ENCODE peak calls at places on chromosomes 2 and 18, in ten cellular contexts. I, U, Y, H, W, O, R, M, C and S are unnamed samples.

GRCh38 chr2:113175101-113175628 is 1.4 kb downstream of the PSD4 start:
- DNase-seq in I (peak; percentile 90), R (no peak), O (no peak), W (no peak), M (no peak), Y (no peak), C (peak; percentile 64), H (no peak), U (no peak), S (no peak)

GRCh38 chr2:218743072-218743471 is 32.4 kb downstream of the TTLL4 start:
- DNase-seq in M (no peak), R (no peak), U (no peak), C (no peak), Y (no peak), W (no peak), H (no peak), O (no peak), I (no peak), S (no peak)

GRCh38 chr2:46985512-46985911 is 69.9 kb upstream of the MCFD2 start:
- DNase-seq in U (no peak), R (peak; percentile 67), H (no peak), O (no peak), C (no peak), I (no peak), M (no peak), W (peak; percentile 74), Y (no peak), S (no peak)

GRCh38 chr18:28816155-28816554 is 639.2 kb upstream of the CDH2 start:
- DNase-seq in R (no peak), M (no peak), I (no peak), H (no peak), O (no peak), W (no peak), C (no peak), Y (no peak), U (no peak), S (no peak)

GRCh38 chr2:25380586-25381360 is 39.0 kb upstream of the DNMT3A start:
- DNase-seq in O (no peak), U (no peak), I (peak; percentile 49), R (no peak), C (no peak), Y (no peak), W (no peak), H (no peak), M (no peak), S (no peak)

GRCh38 chr2:216004408-216005283 is 8.7 kb downstream of the MREG start:
- DNase-seq in C (no peak), R (no peak), M (no peak), U (no peak), W (no peak), H (no peak), Y (no peak), I (no peak), O (no peak), S (no peak)

GRCh38 chr18:48792611-48793368 is 158.0 kb downstream of the SMAD7 start:
- DNase-seq in O (no peak), C (no peak), M (no peak), U (no peak), I (no peak), R (no peak), W (no peak), Y (no peak), H (no peak), S (no peak)

GRCh38 chr2:180618570-180618969 is 361.8 kb upstream of the UBE2E3 start:
- DNase-seq in U (no peak), I (no peak), Y (no peak), C (no peak), O (no peak), H (no peak), M (no peak), W (peak; percentile 32), R (peak; percentile 48), S (no peak)

GRCh38 chr2:60553992-60554648 is 666 bp upstream of the BCL11A start:
- DNase-seq in M (peak; percentile 26), C (peak; percentile 2), U (no peak), Y (no peak), W (no peak), R (peak; percentile 39), O (no peak), H (no peak), I (peak; percentile 69), S (no peak)

GRCh38 chr2:122034797-122035196 is 279.3 kb downstream of the TSN start:
- DNase-seq in R (no peak), W (no peak), U (no peak), M (no peak), H (no peak), O (no peak), C (no peak), Y (no peak), I (no peak), S (no peak)

GRCh38 chr2:176552456-176553135 is 283.4 kb downstream of the MTX2 start:
- DNase-seq in M (no peak), U (no peak), R (peak; percentile 40), O (no peak), W (peak; percentile 64), C (no peak), I (no peak), H (no peak), Y (no peak), S (no peak)

GRCh38 chr2:217279571-217279970 is 419.7 kb upstream of the TNP1 start:
- DNase-seq in W (peak; percentile 95), U (no peak), M (no peak), C (no peak), R (peak; percentile 92), Y (no peak), O (no peak), H (no peak), I (no peak), S (no peak)

GRCh38 chr2:121326628-121327027 is 41.6 kb upstream of the TFCP2L1 start:
- DNase-seq in R (no peak), U (no peak), C (no peak), W (no peak), I (no peak), O (no peak), H (no peak), M (no peak), Y (no peak), S (no peak)

GRCh38 chr2:191013617-191013875 is 425 bp downstream of the STAT1 start:
- DNase-seq in W (no peak), U (no peak), R (no peak), H (no peak), Y (no peak), C (no peak), I (peak; percentile 19), O (no peak), M (peak; percentile 58), S (no peak)

GRCh38 chr2:180679693-180680092 is 300.7 kb upstream of the UBE2E3 start:
- DNase-seq in M (no peak), C (no peak), W (no peak), H (no peak), O (no peak), I (no peak), Y (no peak), U (no peak), R (no peak), S (no peak)

GRCh38 chr18:44507729-44508325 is 172.9 kb upstream of the SETBP1 start:
- DNase-seq in O (no peak), R (no peak), Y (peak; percentile 55), I (peak; percentile 1), M (peak; percentile 30), W (no peak), U (no peak), H (no peak), C (peak; percentile 3), S (peak; percentile 34)

GRCh38 chr2:208363485-208363884 is 43.1 kb upstream of the PTH2R start:
- DNase-seq in C (no peak), H (no peak), W (peak; percentile 91), Y (peak; percentile 75), R (peak; percentile 83), O (no peak), I (no peak), U (no peak), M (no peak), S (no peak)

GRCh38 chr2:36677995-36678605 is 18.4 kb upstream of the VIT start:
- DNase-seq in U (no peak), H (no peak), C (no peak), I (no peak), W (peak; percentile 85), M (no peak), Y (no peak), R (peak; percentile 64), O (no peak), S (no peak)